ENCODE peak calls at places on chromosomes 5 and 9, in ten cellular contexts. K, O, Q, D, U, W, S, T, B and X are unnamed samples.

GRCh38 chr9:136838314-136839228 is 3.7 kb upstream of the AJM1 start:
- DNase-seq in K (no peak), O (no peak), Q (no peak), D (no peak), U (no peak), W (no peak), S (no peak), T (no peak), B (no peak), X (no peak)

GRCh38 chr5:143642791-143643190 is 169.2 kb upstream of the HMHB1 start:
- DNase-seq in K (no peak), O (no peak), Q (no peak), D (no peak), U (no peak), W (no peak), S (no peak), T (no peak), B (no peak), X (no peak)

GRCh38 chr5:116529615-116530014 is 45.0 kb downstream of the SEMA6A start:
- DNase-seq in K (no peak), O (no peak), Q (no peak), D (no peak), U (no peak), W (no peak), S (no peak), T (no peak), B (no peak), X (no peak)

GRCh38 chr9:124770359-124771020 is 621 bp downstream of the NR6A1 start:
- DNase-seq in K (peak; percentile 68), O (no peak), Q (no peak), D (no peak), U (peak; percentile 54), W (peak; percentile 60), S (peak; percentile 76), T (no peak), B (no peak), X (peak; percentile 64)

GRCh38 chr5:87398981-87399616 is 13.6 kb downstream of the CCNH start:
- DNase-seq in K (no peak), O (no peak), Q (no peak), D (no peak), U (no peak), W (no peak), S (no peak), T (no peak), B (no peak), X (no peak)

GRCh38 chr5:15794117-15794985 is 294.4 kb downstream of the FBXL7 start:
- DNase-seq in K (no peak), O (no peak), Q (no peak), D (no peak), U (no peak), W (no peak), S (no peak), T (no peak), B (no peak), X (no peak)

GRCh38 chr5:59157001-59157527 is 574.2 kb downstream of the RAB3C start:
- DNase-seq in K (no peak), O (no peak), Q (no peak), D (no peak), U (no peak), W (no peak), S (no peak), T (no peak), B (no peak), X (no peak)

GRCh38 chr5:141402553-141403328 is at the start of gene PCDHGA9:
- DNase-seq in K (peak; percentile 28), O (no peak), Q (no peak), D (no peak), U (no peak), W (peak; percentile 10), S (peak; percentile 60), T (no peak), B (no peak), X (peak; percentile 66)

GRCh38 chr9:131661954-131662621 is 77.8 kb downstream of the RAPGEF1 start:
- DNase-seq in K (no peak), O (no peak), Q (no peak), D (no peak), U (no peak), W (peak; percentile 17), S (peak; percentile 49), T (no peak), B (no peak), X (no peak)

GRCh38 chr9:82466616-82467251 is 478.2 kb downstream of the SPATA31D1 start:
- DNase-seq in K (no peak), O (no peak), Q (no peak), D (peak; percentile 13), U (no peak), W (no peak), S (no peak), T (no peak), B (peak; percentile 16), X (no peak)

GRCh38 chr5:114335391-114335790 is 26.5 kb upstream of the KCNN2 start:
- DNase-seq in K (no peak), O (no peak), Q (no peak), D (no peak), U (no peak), W (no peak), S (no peak), T (no peak), B (no peak), X (no peak)

GRCh38 chr9:108551030-108551964 is 304.5 kb downstream of the ACTL7B start:
- DNase-seq in K (no peak), O (no peak), Q (no peak), D (no peak), U (peak; percentile 40), W (no peak), S (no peak), T (no peak), B (no peak), X (peak; percentile 77)

GRCh38 chr9:106799146-106799545 is 63.8 kb upstream of the ZNF462 start:
- DNase-seq in K (no peak), O (no peak), Q (no peak), D (peak; percentile 2), U (no peak), W (no peak), S (no peak), T (no peak), B (no peak), X (peak; percentile 73)

GRCh38 chr5:101429241-101429640 is 526.2 kb upstream of the ST8SIA4 start:
- DNase-seq in K (no peak), O (no peak), Q (no peak), D (no peak), U (no peak), W (no peak), S (no peak), T (no peak), B (no peak), X (no peak)

GRCh38 chr5:42595597-42595996 is 161.0 kb upstream of the CCDC152 start:
- DNase-seq in K (no peak), O (no peak), Q (no peak), D (no peak), U (no peak), W (no peak), S (no peak), T (no peak), B (no peak), X (no peak)

GRCh38 chr9:133787749-133788015 is 49.5 kb upstream of the SARDH start:
- DNase-seq in K (no peak), O (no peak), Q (no peak), D (no peak), U (peak; percentile 25), W (peak; percentile 16), S (peak; percentile 79), T (no peak), B (no peak), X (peak; percentile 75)

GRCh38 chr9:137240321-137240840 is 706 bp upstream of the TUBB4B start:
- DNase-seq in K (peak; percentile 77), O (peak; percentile 35), Q (peak; percentile 91), D (no peak), U (no peak), W (peak; percentile 91), S (peak; percentile 71), T (peak; percentile 83), B (peak; percentile 79), X (peak; percentile 92)

GRCh38 chr5:62182802-62183201 is 123.2 kb upstream of the KIF2A start:
- DNase-seq in K (no peak), O (no peak), Q (no peak), D (no peak), U (no peak), W (no peak), S (no peak), T (no peak), B (no peak), X (no peak)

GRCh38 chr9:124621371-124622328 is 114.5 kb upstream of the NR5A1 start:
- DNase-seq in K (no peak), O (no peak), Q (no peak), D (no peak), U (no peak), W (no peak), S (no peak), T (no peak), B (no peak), X (no peak)

GRCh38 chr9:96436456-96437126 is 13.4 kb upstream of the HABP4 start:
- DNase-seq in K (no peak), O (no peak), Q (no peak), D (peak; percentile 82), U (no peak), W (no peak), S (no peak), T (no peak), B (no peak), X (no peak)
- TF ChIP-seq POLR2A in K (no peak), O (no peak), Q (no peak), D (peak; percentile 38), U (no peak), W (no peak), S (no peak), T (no peak), B (no peak), X (no peak)

GRCh38 chr9:132755096-132755495 is 84.8 kb downstream of the GTF3C4 start:
- DNase-seq in K (no peak), O (no peak), Q (peak; percentile 68), D (no peak), U (no peak), W (no peak), S (no peak), T (no peak), B (no peak), X (no peak)
- TF ChIP-seq POLR2A in K (no peak), O (no peak), Q (no peak), D (no peak), U (no peak), W (no peak), S (no peak), T (no peak), B (no peak), X (no peak)

GRCh38 chr5:81750308-81751008 is 439 bp downstream of the SSBP2 start:
- DNase-seq in K (no peak), O (no peak), Q (peak; percentile 81), D (no peak), U (peak; percentile 26), W (peak; percentile 79), S (peak; percentile 45), T (no peak), B (no peak), X (peak; percentile 14)
- TF ChIP-seq POLR2A in K (no peak), O (no peak), Q (peak; percentile 55), D (no peak), U (no peak), W (no peak), S (no peak), T (no peak), B (no peak), X (no peak)

DNA sequence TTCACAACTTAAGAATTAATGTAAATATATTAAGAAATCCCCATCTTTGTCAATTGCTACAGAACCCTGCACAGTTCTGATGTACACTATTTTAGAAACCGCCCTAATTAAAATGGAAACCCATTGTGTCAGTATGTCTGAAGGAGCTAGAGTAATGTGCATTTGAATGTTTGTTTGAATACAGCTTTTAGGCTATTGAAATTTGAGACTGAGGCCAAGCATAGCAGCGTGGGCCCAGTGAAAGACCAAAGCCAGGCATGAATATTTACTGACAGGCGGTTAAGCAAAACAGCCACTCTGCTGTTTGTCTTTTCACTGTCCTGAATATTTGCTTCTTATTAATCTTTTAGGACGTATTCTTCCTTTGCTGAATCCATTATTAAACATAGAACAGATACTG is 252.3 kb downstream of the IZUMO3 start:
- DNase-seq in K (no peak), O (no peak), Q (no peak), D (no peak), U (no peak), W (no peak), S (no peak), T (no peak), B (no peak), X (no peak)
- TF ChIP-seq POLR2A in K (no peak), O (no peak), Q (no peak), D (no peak), U (no peak), W (no peak), S (no peak), T (no peak), B (no peak), X (no peak)